ENCODE peak calls at places on chromosomes 12 and 14, in four cellular contexts. J is naive thymus-derived CD4-positive, alpha-beta T cell; C is AG10803; G is cardiac fibroblast. P is an unnamed sample.

GRCh38 chr12:65826513-65827171 is 2.4 kb downstream of the HMGA2 start:
- DNase-seq in J (no peak), C (peak), G (peak), P (peak)

GRCh38 chr12:111404362-111405148 is 1.2 kb upstream of the SH2B3 start:
- DNase-seq in J (peak), C (no peak), G (peak), P (no peak)

GRCh38 chr12:27780612-27781408 is 774 bp upstream of the MANSC4 start:
- DNase-seq in J (no peak), C (peak), G (peak), P (no peak)

GRCh38 chr12:50961708-50962107 is 9.4 kb downstream of the HIGD1C start:
- DNase-seq in J (no peak), C (peak), G (no peak), P (no peak)

GRCh38 chr12:54126696-54127537 is 61.9 kb downstream of the SMUG1 start:
- DNase-seq in J (no peak), C (peak), G (no peak), P (no peak)

GRCh38 chr14:58944226-58944769 is 244.2 kb upstream of the DAAM1 start:
- DNase-seq in J (no peak), C (peak), G (no peak), P (no peak)

GRCh38 chr12:101919447-101919846 is 42.1 kb downstream of the DRAM1 start:
- DNase-seq in J (no peak), C (no peak), G (no peak), P (no peak)

GRCh38 chr14:97407701-97408407 is 610.7 kb downstream of the VRK1 start:
- DNase-seq in J (no peak), C (no peak), G (no peak), P (no peak)

GRCh38 chr12:53476769-53477209 is 22.5 kb downstream of the MAP3K12 start:
- DNase-seq in J (peak), C (no peak), G (peak), P (no peak)

GRCh38 chr12:102408487-102409297 is 71.7 kb downstream of the IGF1 start:
- DNase-seq in J (no peak), C (no peak), G (no peak), P (no peak)

GRCh38 chr12:57898308-57898970 is 42.9 kb upstream of the ATP23 start:
- DNase-seq in J (no peak), C (no peak), G (peak), P (no peak)

GRCh38 chr14:56300495-56300894 is 182.3 kb downstream of the PELI2 start:
- DNase-seq in J (no peak), C (peak), G (peak), P (peak)

GRCh38 chr12:90628213-90628612 is 326.8 kb downstream of the CCER1 start:
- DNase-seq in J (no peak), C (no peak), G (no peak), P (no peak)

GRCh38 chr12:1592444-1593231 is 1.7 kb downstream of the FBXL14 start:
- DNase-seq in J (peak), C (peak), G (peak), P (no peak)

GRCh38 chr14:50531595-50532501 is 521 bp downstream of the MAP4K5 start:
- DNase-seq in J (peak), C (peak), G (peak), P (no peak)

GRCh38 chr14:68047910-68048309 is 228.3 kb downstream of the RAD51B start:
- DNase-seq in J (no peak), C (peak), G (peak), P (no peak)

GRCh38 chr12:120820885-120821510 is 83.2 kb downstream of the SPPL3 start:
- DNase-seq in J (no peak), C (no peak), G (no peak), P (no peak)

GRCh38 chr12:118979763-118980406 is 1.5 kb upstream of the SRRM4 start:
- DNase-seq in J (no peak), C (peak), G (peak), P (no peak)

GRCh38 chr12:62698701-62699101 is 232.1 kb downstream of the MON2 start:
- DNase-seq in J (no peak), C (peak), G (peak), P (no peak)

GRCh38 chr12:21823581-21823980 is 49.1 kb upstream of the KCNJ8 start:
- DNase-seq in J (no peak), C (peak), G (no peak), P (no peak)

GRCh38 chr12:12823308-12823707 is 10.2 kb downstream of the DDX47 start:
- DNase-seq in J (no peak), C (peak), G (peak), P (peak)

GRCh38 chr12:19474147-19474546 is 34.9 kb downstream of the AEBP2 start:
- DNase-seq in J (no peak), C (peak), G (peak), P (peak)

GRCh38 chr14:103517626-103518415 is 4.8 kb downstream of the CKB start:
- DNase-seq in J (no peak), C (no peak), G (no peak), P (no peak)

GRCh38 chr12:27571463-27571862 is 47.5 kb downstream of the PPFIBP1 start:
- DNase-seq in J (no peak), C (peak), G (peak), P (peak)

GRCh38 chr12:63978519-63978918 is 134.0 kb downstream of the SRGAP1 start:
- DNase-seq in J (no peak), C (peak), G (peak), P (peak)

GRCh38 chr14:104597576-104597975 is 7.0 kb downstream of the TMEM179 start:
- DNase-seq in J (no peak), C (no peak), G (no peak), P (no peak)

GRCh38 chr14:22384167-22384549 is 204.9 kb downstream of the DAD1 start:
- DNase-seq in J (no peak), C (no peak), G (no peak), P (no peak)

GRCh38 chr14:22819191-22819988 is 4.2 kb upstream of the SLC7A7 start:
- DNase-seq in J (no peak), C (peak), G (peak), P (no peak)

GRCh38 chr14:102622262-102622885 is 29.9 kb downstream of the RCOR1 start:
- DNase-seq in J (no peak), C (no peak), G (peak), P (no peak)

GRCh38 chr12:104643921-104644669 is 187.3 kb downstream of the CHST11 start:
- DNase-seq in J (peak), C (no peak), G (no peak), P (no peak)

GRCh38 chr14:31763041-31763440 is 201.8 kb downstream of the NUBPL start:
- DNase-seq in J (no peak), C (no peak), G (no peak), P (no peak)

GRCh38 chr14:104698688-104699425 is 9.4 kb downstream of the INF2 start:
- DNase-seq in J (no peak), C (no peak), G (peak), P (no peak)

GRCh38 chr14:74241611-74242005 is 2.4 kb downstream of the VSX2 start:
- DNase-seq in J (no peak), C (no peak), G (no peak), P (no peak)

GRCh38 chr14:74240794-74241610 is 1.8 kb downstream of the VSX2 start:
- DNase-seq in J (no peak), C (no peak), G (peak), P (no peak)

GRCh38 chr14:74238974-74239847 is at the start of gene VSX2:
- DNase-seq in J (no peak), C (no peak), G (no peak), P (no peak)

GRCh38 chr14:74242055-74243042 is 3.1 kb downstream of the VSX2 start:
- DNase-seq in J (no peak), C (no peak), G (no peak), P (no peak)

DNA sequence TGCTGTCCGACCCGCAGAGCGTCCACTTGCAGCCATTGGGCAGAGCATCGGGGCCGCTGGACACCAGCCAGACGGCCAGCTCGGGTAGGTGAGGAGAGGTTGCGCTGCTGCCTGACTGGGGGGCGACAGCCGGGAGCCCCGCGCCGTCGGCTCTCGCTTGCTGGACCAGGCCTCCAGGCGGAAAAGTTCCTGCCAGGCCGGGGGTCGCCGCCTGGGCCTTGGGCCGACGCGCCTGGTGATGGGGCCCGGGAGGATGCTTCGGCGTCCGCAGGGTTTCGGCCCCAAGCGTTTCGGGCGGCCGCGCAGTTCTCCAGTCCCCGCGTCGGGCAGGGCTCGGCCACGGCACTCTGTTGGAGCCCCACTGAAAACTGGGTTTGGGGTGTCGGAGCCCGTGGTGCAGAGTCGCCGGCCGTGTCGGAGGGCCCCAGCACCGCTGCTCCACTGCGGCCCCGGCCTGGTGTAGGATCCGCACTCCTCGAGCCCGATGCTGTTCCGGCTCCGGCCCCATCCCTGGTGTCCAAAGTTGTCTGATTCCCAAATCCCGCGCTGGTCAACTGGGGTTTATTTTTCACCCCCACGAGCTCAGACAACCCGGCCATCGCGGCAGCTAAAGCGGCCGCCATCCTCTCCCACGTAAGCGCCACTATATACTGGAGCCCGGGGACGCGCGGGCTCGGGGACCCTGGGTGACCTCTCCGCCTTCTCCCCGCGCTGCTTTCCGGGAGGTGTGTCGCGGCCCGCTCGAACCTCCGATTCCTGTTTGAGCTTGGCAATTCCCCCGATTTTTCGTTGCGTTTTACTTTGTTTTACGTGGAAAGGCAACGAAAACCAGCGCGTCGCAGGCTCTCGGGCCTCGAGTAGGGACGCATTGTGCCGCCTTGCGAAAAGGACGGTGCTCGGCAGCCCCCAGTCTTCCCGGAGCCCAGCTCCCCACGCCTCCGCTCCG is 872 bp downstream of the VSX2 start:
- DNase-seq in J (no peak), C (no peak), G (no peak), P (no peak)
- H3K4me3 ChIP-seq in J (no peak), C (no peak), G (no peak), P (no peak)

GRCh38 chr14:90429236-90429635 is 32.4 kb downstream of the CALM1 start:
- DNase-seq in J (no peak), C (no peak), G (no peak), P (no peak)
- H3K4me3 ChIP-seq in J (no peak), C (no peak), G (no peak), P (no peak)

DNA sequence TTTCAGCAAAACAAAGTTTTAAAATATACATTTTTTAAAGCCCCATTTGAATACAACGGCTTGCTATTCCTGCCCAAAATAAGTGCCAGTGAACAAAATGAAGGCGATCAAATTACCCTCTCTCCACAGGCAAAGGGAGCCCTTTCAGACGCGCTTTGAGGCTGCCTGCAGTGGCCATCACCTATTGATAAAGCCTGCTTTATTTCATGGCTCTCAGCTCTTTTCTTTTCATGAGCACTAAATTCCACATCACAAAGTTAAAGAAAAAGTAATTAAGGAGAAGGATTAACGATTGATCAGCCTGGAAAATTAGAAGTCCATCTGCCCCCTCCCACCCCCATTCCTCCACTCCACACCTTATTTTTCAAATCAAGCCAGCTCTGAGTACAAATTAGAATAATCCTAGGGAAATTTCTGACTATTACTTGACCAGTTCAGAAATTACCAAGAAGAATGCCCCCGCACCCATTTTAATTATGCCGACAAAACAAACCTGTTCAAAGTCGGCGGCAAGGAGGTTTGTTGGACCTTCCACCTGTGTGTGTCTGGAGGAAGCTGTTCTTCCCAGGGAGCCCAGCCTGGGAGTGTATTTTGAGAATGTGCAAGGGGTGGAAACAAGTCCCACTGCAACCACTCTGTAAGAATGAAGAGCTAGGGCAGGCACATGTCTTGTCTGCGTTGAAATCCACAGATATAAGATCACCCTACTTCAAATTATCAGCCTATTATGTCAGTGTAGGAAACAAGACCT is 64.2 kb upstream of the RIC8B start:
- DNase-seq in J (no peak), C (no peak), G (no peak), P (no peak)
- H3K4me3 ChIP-seq in J (no peak), C (no peak), G (no peak), P (no peak)

GRCh38 chr12:31522607-31523006 is 68.3 kb downstream of the DENND5B start:
- DNase-seq in J (no peak), C (no peak), G (no peak), P (no peak)

GRCh38 chr12:31523306-31523705 is 67.6 kb downstream of the DENND5B start:
- DNase-seq in J (no peak), C (peak), G (no peak), P (no peak)

GRCh38 chr12:31525496-31526157 is 65.3 kb downstream of the DENND5B start:
- DNase-seq in J (no peak), C (no peak), G (no peak), P (no peak)

GRCh38 chr12:31524791-31525495 is 66.0 kb downstream of the DENND5B start:
- DNase-seq in J (no peak), C (peak), G (peak), P (no peak)

DNA sequence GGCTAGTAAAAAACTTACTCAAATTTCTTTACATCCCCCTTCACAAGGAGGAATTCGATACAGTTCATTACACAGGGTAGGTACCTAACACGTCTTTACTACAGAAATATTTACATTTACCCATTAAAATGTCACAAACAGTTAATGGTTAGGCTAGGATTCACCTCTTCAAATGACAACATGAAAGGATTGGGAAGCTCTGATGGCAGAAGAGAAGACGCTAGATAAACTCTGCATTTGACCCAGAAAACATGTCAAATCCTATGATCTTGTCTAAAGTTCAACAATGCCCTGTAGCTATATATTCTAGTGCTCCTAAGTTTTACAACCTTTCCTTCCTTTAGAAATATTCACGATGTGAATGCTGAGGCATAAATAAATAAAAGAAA is 64.8 kb downstream of the DENND5B start:
- DNase-seq in J (no peak), C (no peak), G (no peak), P (no peak)
- H3K4me3 ChIP-seq in J (no peak), C (no peak), G (no peak), P (no peak)

GRCh38 chr14:92595267-92595666 is 81.7 kb downstream of the RIN3 start:
- DNase-seq in J (no peak), C (no peak), G (no peak), P (no peak)
- H3K4me3 ChIP-seq in J (no peak), C (no peak), G (no peak), P (no peak)

P was measured in astrocyte of the cerebellum.